ENCODE peak calls at places on chromosomes 7 and 10, in seven cellular contexts. S is left ventricle myocardium inferior; Z is anterior cingulate cortex; D is fibroblast of pulmonary artery; L is RPMI7951; K is stimulated activated CD4-positive, alpha-beta T cell treated with anti-CD3 and anti-CD28 coated beads, Interleukin-1b, Interleukin-23, amount 100 ng/mL, for 4 hours; O is HCT116. X is an unnamed sample.

GRCh38 chr7:98257701-98258100 is 5.7 kb upstream of the TECPR1 start:
- DNase-seq in S (no peak), Z (no peak), D (no peak), L (no peak), K (no peak), O (no peak), X (no peak)

GRCh38 chr10:62112325-62112724 is 156.3 kb downstream of the RTKN2 start:
- DNase-seq in S (no peak), Z (no peak), D (no peak), L (peak; percentile 42), K (no peak), O (no peak), X (no peak)

GRCh38 chr7:74581916-74582440 is 75.5 kb upstream of the GTF2I start:
- DNase-seq in S (no peak), Z (no peak), D (no peak), L (no peak), K (no peak), O (no peak), X (no peak)

GRCh38 chr10:91210435-91210834 is 10.0 kb upstream of the PCGF5 start:
- DNase-seq in S (no peak), Z (no peak), D (no peak), L (peak; percentile 9), K (no peak), O (no peak), X (no peak)

GRCh38 chr7:29811597-29811996 is 5.3 kb downstream of the WIPF3 start:
- DNase-seq in S (no peak), Z (no peak), D (no peak), L (no peak), K (no peak), O (no peak), X (no peak)

GRCh38 chr7:140506788-140507464 is 27.6 kb upstream of the MKRN1 start:
- DNase-seq in S (peak; percentile 61), Z (no peak), D (peak; percentile 39), L (peak; percentile 49), K (no peak), O (no peak), X (no peak)

GRCh38 chr10:133205146-133205545 is 24.9 kb upstream of the UTF1 start:
- DNase-seq in S (no peak), Z (no peak), D (no peak), L (no peak), K (no peak), O (no peak), X (no peak)

GRCh38 chr7:42913591-42913990 is 1.7 kb upstream of the C7orf25 start:
- DNase-seq in S (no peak), Z (no peak), D (peak; percentile 95), L (no peak), K (no peak), O (no peak), X (no peak)

GRCh38 chr7:76191783-76192240 is 9.9 kb upstream of the SRRM3 start:
- DNase-seq in S (no peak), Z (no peak), D (peak; percentile 53), L (peak; percentile 54), K (no peak), O (peak; percentile 43), X (peak; percentile 24)

GRCh38 chr10:119111968-119112515 is 8.1 kb downstream of the DENND10 start:
- DNase-seq in S (no peak), Z (no peak), D (peak; percentile 48), L (no peak), K (no peak), O (no peak), X (no peak)

GRCh38 chr7:111138196-111138569 is 47.3 kb downstream of the LRRN3 start:
- DNase-seq in S (peak; percentile 24), Z (no peak), D (peak; percentile 34), L (peak; percentile 92), K (peak; percentile 25), O (peak; percentile 62), X (peak; percentile 38)

GRCh38 chr10:33801705-33802104 is 467.2 kb upstream of the NRP1 start:
- DNase-seq in S (no peak), Z (no peak), D (peak; percentile 25), L (peak; percentile 75), K (no peak), O (peak; percentile 22), X (no peak)

GRCh38 chr10:72335394-72336258 is 19.1 kb downstream of the DNAJB12 start:
- DNase-seq in S (peak; percentile 74), Z (no peak), D (peak; percentile 88), L (peak; percentile 83), K (no peak), O (no peak), X (peak; percentile 61)

GRCh38 chr7:156638443-156639077 is 2.0 kb upstream of the RNF32 start:
- DNase-seq in S (no peak), Z (no peak), D (no peak), L (no peak), K (no peak), O (no peak), X (no peak)

GRCh38 chr7:107113866-107114265 is 54.9 kb upstream of the HBP1 start:
- DNase-seq in S (no peak), Z (no peak), D (no peak), L (no peak), K (no peak), O (no peak), X (no peak)

GRCh38 chr10:22335204-22335956 is 9.9 kb upstream of the SPAG6 start:
- DNase-seq in S (no peak), Z (no peak), D (peak; percentile 70), L (no peak), K (peak; percentile 36), O (no peak), X (no peak)

GRCh38 chr10:1109795-1110673 is 53.8 kb downstream of the WDR37 start:
- DNase-seq in S (peak; percentile 42), Z (peak; percentile 50), D (peak; percentile 85), L (peak; percentile 83), K (peak; percentile 63), O (peak; percentile 58), X (peak; percentile 87)

GRCh38 chr7:109939207-109939606 is 1151.7 kb upstream of the LRRN3 start:
- DNase-seq in S (no peak), Z (no peak), D (no peak), L (no peak), K (no peak), O (no peak), X (no peak)

GRCh38 chr10:27815261-27815660 is 69.6 kb upstream of the MKX start:
- DNase-seq in S (no peak), Z (no peak), D (no peak), L (no peak), K (no peak), O (no peak), X (no peak)

GRCh38 chr7:67440321-67440720 is 443.7 kb downstream of the TYW1 start:
- DNase-seq in S (no peak), Z (no peak), D (no peak), L (no peak), K (no peak), O (no peak), X (no peak)

GRCh38 chr7:28840515-28841125 is 117.5 kb downstream of the TRIL start:
- DNase-seq in S (no peak), Z (no peak), D (peak; percentile 20), L (no peak), K (no peak), O (peak; percentile 7), X (no peak)

GRCh38 chr7:150324366-150324961 is 1.1 kb upstream of the ACTR3C start:
- DNase-seq in S (no peak), Z (no peak), D (peak; percentile 22), L (no peak), K (no peak), O (no peak), X (peak; percentile 22)

GRCh38 chr10:93039721-93040120 is 20.9 kb upstream of the CYP26C1 start:
- DNase-seq in S (no peak), Z (no peak), D (peak; percentile 57), L (peak; percentile 34), K (no peak), O (peak; percentile 12), X (no peak)

GRCh38 chr7:99312316-99313203 is 13.1 kb upstream of the ARPC1A start:
- DNase-seq in S (peak; percentile 58), Z (peak; percentile 47), D (peak; percentile 76), L (peak; percentile 62), K (peak; percentile 58), O (peak; percentile 32), X (peak; percentile 28)

GRCh38 chr10:17235136-17235535 is 7.1 kb downstream of the VIM start:
- DNase-seq in S (no peak), Z (no peak), D (peak; percentile 37), L (peak; percentile 60), K (no peak), O (no peak), X (peak; percentile 32)

GRCh38 chr7:113071465-113071864 is 15.2 kb downstream of the GPR85 start:
- DNase-seq in S (no peak), Z (no peak), D (peak; percentile 8), L (peak; percentile 10), K (no peak), O (no peak), X (no peak)

GRCh38 chr7:140330128-140330527 is 68.2 kb downstream of the SLC37A3 start:
- DNase-seq in S (no peak), Z (no peak), D (no peak), L (no peak), K (no peak), O (no peak), X (no peak)

GRCh38 chr7:28623863-28624262 is 211.5 kb downstream of the CREB5 start:
- DNase-seq in S (no peak), Z (no peak), D (no peak), L (no peak), K (no peak), O (peak; percentile 23), X (no peak)